ENCODE peak calls at places on chromosomes 6 and 20, in six cellular contexts. M is trophoblast cell, G is mesenchymal stem cell, O is Karpas-422, N is neural progenitor cell, E is neuronal stem cell. Q is an unnamed sample.

GRCh38 chr6:87697581-87698552 is 4.2 kb downstream of the AKIRIN2 start:
- DNase-seq in G (peak; percentile 77), O (no peak), M (no peak), E (no peak), N (peak; percentile 19), Q (no peak)

GRCh38 chr20:41205313-41205712 is 68.0 kb downstream of the PLCG1 start:
- DNase-seq in M (no peak), N (no peak), O (no peak), E (no peak), G (no peak), Q (no peak)

GRCh38 chr6:6890400-6890858 is 217.3 kb upstream of the RREB1 start:
- DNase-seq in O (no peak), E (no peak), G (peak; percentile 25), N (peak; percentile 57), M (no peak), Q (no peak)

GRCh38 chr6:35142578-35142977 is 1.4 kb upstream of the TCP11 start:
- DNase-seq in E (no peak), N (no peak), O (no peak), G (no peak), M (no peak), Q (no peak)

GRCh38 chr6:113122060-113122459 is 735.1 kb upstream of the MARCKS start:
- DNase-seq in G (peak; percentile 82), E (no peak), N (peak; percentile 10), O (no peak), M (peak; percentile 60), Q (peak; percentile 45)

GRCh38 chr6:156160788-156161150 is 616.4 kb upstream of the ARID1B start:
- DNase-seq in N (no peak), E (no peak), G (no peak), M (no peak), O (no peak), Q (no peak)

GRCh38 chr6:140039343-140039742 is 664.9 kb upstream of the CITED2 start:
- DNase-seq in O (no peak), M (no peak), G (no peak), E (no peak), N (no peak), Q (no peak)

GRCh38 chr6:145626857-145627256 is 108.5 kb downstream of the EPM2A start:
- DNase-seq in O (no peak), M (no peak), N (no peak), E (no peak), G (no peak), Q (no peak)

GRCh38 chr6:3250278-3250677 is 8.5 kb upstream of the PSMG4 start:
- DNase-seq in G (no peak), M (no peak), O (no peak), E (no peak), N (peak; percentile 54), Q (no peak)

GRCh38 chr20:3032624-3033023 is 10.8 kb upstream of the GNRH2 start:
- DNase-seq in G (no peak), E (no peak), O (no peak), N (no peak), M (no peak), Q (no peak)

GRCh38 chr20:20248620-20249200 is 119.2 kb upstream of the INSM1 start:
- DNase-seq in M (peak; percentile 16), E (no peak), O (no peak), G (no peak), N (no peak), Q (no peak)

GRCh38 chr6:4210619-4211419 is 75.4 kb upstream of the ECI2 start:
- DNase-seq in E (peak; percentile 41), M (peak; percentile 79), G (peak; percentile 60), O (peak; percentile 79), N (peak; percentile 70), Q (no peak)

GRCh38 chr6:48837744-48838143 is 625.3 kb downstream of the MMUT start:
- DNase-seq in O (no peak), N (no peak), M (no peak), G (no peak), E (no peak), Q (no peak)

DNA sequence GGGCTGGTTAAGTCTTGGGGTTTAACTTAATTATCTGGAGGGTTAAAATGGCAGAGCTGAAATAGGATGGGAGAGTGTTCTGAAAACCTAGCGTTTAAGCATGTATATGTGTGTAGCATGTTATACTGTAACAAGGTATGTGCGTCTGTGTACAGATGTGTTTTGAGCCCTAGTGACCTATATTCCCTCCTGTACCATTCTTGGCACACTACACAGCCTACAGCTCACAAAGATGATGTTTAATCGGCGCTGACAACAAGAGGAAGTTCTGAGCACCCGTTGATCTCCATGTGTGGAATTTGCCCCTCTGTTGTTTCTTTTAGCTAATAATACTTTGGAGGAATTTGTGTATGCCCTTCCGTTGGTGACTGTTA is 1.4 kb downstream of the CARMIL1 start:
- DNase-seq in G (peak; percentile 6), O (peak; percentile 19), E (no peak), N (peak; percentile 32), M (no peak), Q (no peak)
- H2AFZ ChIP-seq in G (no peak overlapping the region), O (no peak overlapping the region), E (peak overlapping the region; percentile 10), N (no peak overlapping the region), M (no peak overlapping the region), Q (peak overlapping the region; percentile 20)

GRCh38 chr6:25831532-25832306 is at the start of gene SLC17A1:
- DNase-seq in N (no peak), G (no peak), O (no peak), M (no peak), E (no peak), Q (no peak)
- H2AFZ ChIP-seq in N (no peak within 1 kb of the TSS), G (no peak within 1 kb of the TSS), O (no peak within 1 kb of the TSS), M (no peak within 1 kb of the TSS), E (no peak within 1 kb of the TSS), Q (no peak within 1 kb of the TSS)

DNA sequence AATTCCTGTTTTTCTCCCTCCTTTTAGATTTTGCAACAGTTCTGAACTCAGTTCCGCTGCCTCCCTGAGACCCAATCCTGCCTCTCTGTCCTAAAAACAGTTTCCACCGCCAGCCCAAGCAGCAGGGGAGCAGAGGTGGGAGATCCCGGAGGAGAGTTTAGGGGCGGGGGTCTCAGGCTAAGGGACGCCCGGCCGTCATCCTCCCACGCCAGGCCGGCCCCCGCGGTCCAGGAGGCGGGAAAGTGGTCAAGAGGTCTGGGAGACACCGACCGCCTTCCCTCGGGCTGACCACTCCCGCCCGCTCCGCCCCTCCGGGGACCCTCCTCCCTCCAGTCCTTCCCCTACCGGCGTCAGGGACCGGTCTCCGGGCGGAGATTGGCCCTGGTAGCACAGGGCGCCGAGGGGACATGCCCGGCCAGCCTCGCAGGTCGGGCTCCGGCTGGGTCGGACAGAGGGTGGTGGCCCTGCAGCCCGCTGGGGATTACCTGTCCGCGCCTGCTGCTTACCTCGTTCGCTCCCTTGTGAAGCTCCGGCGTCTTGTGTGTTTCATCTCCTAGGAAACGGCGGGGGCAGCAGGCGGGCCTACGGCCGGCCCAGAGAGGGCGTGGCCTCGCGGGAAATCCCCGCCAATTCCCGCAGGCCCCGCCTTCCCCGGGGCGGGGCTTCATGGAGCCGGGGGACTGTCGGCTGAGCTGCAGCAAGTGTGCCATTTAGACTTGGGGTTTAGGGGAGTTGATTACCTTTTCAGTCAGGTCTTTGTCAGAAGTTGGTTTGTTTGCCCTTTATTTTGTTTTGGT is at the start of gene MAK:
- DNase-seq in N (peak; percentile 97), G (peak; percentile 89), E (peak; percentile 94), O (peak; percentile 95), M (peak; percentile 97), Q (peak; percentile 21)
- H2AFZ ChIP-seq in N (peak within 1 kb of the TSS; percentile 71), G (peak within 1 kb of the TSS; percentile 99), E (peak within 1 kb of the TSS; percentile 99), O (peak within 1 kb of the TSS; percentile 82), M (peak within 1 kb of the TSS; percentile 79), Q (peak within 1 kb of the TSS; percentile 68)

GRCh38 chr6:16244869-16245451 is 6.6 kb downstream of the GMPR start:
- DNase-seq in E (no peak), G (no peak), O (no peak), M (no peak), N (peak; percentile 67), Q (no peak)
- H2AFZ ChIP-seq in E (peak overlapping the region; percentile 39), G (no peak overlapping the region), O (no peak overlapping the region), M (no peak overlapping the region), N (no peak overlapping the region), Q (peak overlapping the region; percentile 69)

GRCh38 chr6:26051683-26052310 is 35.4 kb upstream of the HFE start:
- DNase-seq in M (no peak), N (no peak), O (no peak), G (no peak), E (no peak), Q (no peak)

GRCh38 chr6:26055670-26056582 is 31.3 kb upstream of the HFE start:
- DNase-seq in N (peak; percentile 88), G (peak; percentile 88), M (peak; percentile 79), O (peak; percentile 91), E (peak; percentile 66), Q (no peak)

GRCh38 chr6:26054937-26055669 is 32.1 kb upstream of the HFE start:
- DNase-seq in M (peak; percentile 97), O (peak; percentile 97), E (peak; percentile 80), N (peak; percentile 91), G (peak; percentile 98), Q (peak; percentile 93)

GRCh38 chr6:26054659-26054936 is 32.6 kb upstream of the HFE start:
- DNase-seq in N (no peak), G (no peak), O (no peak), M (no peak), E (no peak), Q (no peak)

GRCh38 chr6:26053929-26054658 is 33.1 kb upstream of the HFE start:
- DNase-seq in M (peak; percentile 21), E (no peak), O (no peak), N (no peak), G (no peak), Q (no peak)
- H2AFZ ChIP-seq in M (no peak overlapping the region), E (peak overlapping the region; percentile 43), O (peak overlapping the region; percentile 95), N (no peak overlapping the region), G (no peak overlapping the region), Q (peak overlapping the region; percentile 76)

DNA sequence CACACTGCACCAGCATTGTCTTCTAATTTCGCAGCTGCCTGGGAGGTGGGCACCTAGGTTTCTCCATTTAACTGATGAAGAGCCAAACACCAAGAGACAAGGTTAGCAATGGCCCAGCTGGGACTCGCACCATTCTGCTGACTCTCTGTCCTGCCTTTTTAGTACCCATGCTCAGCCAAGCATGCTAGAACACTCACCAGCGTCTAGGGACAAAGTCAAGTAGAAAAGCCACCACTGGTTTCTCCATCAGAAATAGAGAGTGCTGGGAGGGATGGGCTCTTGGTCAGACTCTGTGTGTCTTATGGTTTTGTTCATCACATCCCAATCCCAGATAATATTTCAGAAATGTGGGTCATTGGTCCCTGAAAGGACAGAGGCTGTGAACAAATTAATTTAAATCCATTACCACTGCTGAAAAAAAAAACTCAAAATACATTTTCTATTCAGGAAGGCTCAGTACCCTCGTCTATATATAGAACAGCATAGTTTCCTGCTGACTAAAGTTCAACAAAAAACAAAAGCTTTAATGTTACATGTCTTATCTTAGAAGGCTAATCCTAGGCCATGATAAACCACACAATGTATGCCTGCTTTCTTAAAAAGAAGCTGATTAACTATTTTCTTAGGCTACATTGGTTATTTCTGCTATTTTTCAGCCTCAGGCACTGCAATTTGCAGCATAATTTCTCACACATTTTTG is 111.0 kb downstream of the TBC1D7 start:
- DNase-seq in O (no peak), N (no peak), E (no peak), M (peak; percentile 20), G (peak; percentile 57), Q (no peak)
- H2AFZ ChIP-seq in O (no peak overlapping the region), N (no peak overlapping the region), E (no peak overlapping the region), M (no peak overlapping the region), G (no peak overlapping the region), Q (no peak overlapping the region)

GRCh38 chr6:168956141-168956838 is 297.4 kb downstream of the THBS2 start:
- DNase-seq in M (no peak), G (peak; percentile 1), E (no peak), O (no peak), N (no peak), Q (no peak)
- H2AFZ ChIP-seq in M (no peak overlapping the region), G (no peak overlapping the region), E (no peak overlapping the region), O (no peak overlapping the region), N (peak overlapping the region; percentile 71), Q (no peak overlapping the region)